ENCODE peak calls at places on chromosomes 4 and X, in ten cellular contexts. C is astrocyte of the spinal cord, Q is bronchial epithelial cell, I is MCF 10A, U is fibroblast of lung, Y is lower lobe of right lung, R is testis, D is left lung, B is choroid plexus epithelial cell, A is OCI-LY7. E is an unnamed sample.

GRCh38 chrX:129495941-129496340 is 27.3 kb downstream of the SMARCA1 start:
- DNase-seq in I (peak; percentile 10), A (no peak), B (peak; percentile 40), Q (peak; percentile 21), U (peak; percentile 26), D (no peak), R (no peak), Y (no peak), C (peak; percentile 36), E (no peak)

GRCh38 chrX:9857575-9857974 is 71.3 kb downstream of the SHROOM2 start:
- DNase-seq in B (no peak), C (no peak), I (no peak), Q (no peak), U (no peak), A (no peak), D (no peak), Y (no peak), R (no peak), E (no peak)

GRCh38 chrX:41481264-41482109 is 34.3 kb downstream of the NYX start:
- DNase-seq in I (peak; percentile 41), C (no peak), Y (no peak), R (no peak), D (no peak), U (no peak), Q (peak; percentile 8), B (no peak), A (peak; percentile 48), E (no peak)

GRCh38 chr4:110361921-110362320 is 114.0 kb upstream of the ENPEP start:
- DNase-seq in A (no peak), B (peak; percentile 98), Y (no peak), R (no peak), Q (peak; percentile 73), D (no peak), U (no peak), C (peak; percentile 95), I (peak; percentile 24), E (no peak)

GRCh38 chr4:70948665-70949284 is 44.7 kb upstream of the DCK start:
- DNase-seq in I (no peak), B (no peak), D (no peak), U (no peak), Q (no peak), R (no peak), A (no peak), Y (no peak), C (no peak), E (no peak)

GRCh38 chrX:153410888-153411254 is 401 bp upstream of the ZFP92 start:
- DNase-seq in B (no peak), Q (no peak), Y (no peak), D (no peak), R (no peak), U (no peak), I (no peak), A (no peak), C (no peak), E (no peak)

GRCh38 chr4:154577324-154577723 is 13.2 kb downstream of the FGA start:
- DNase-seq in C (no peak), Y (no peak), U (no peak), Q (no peak), D (no peak), A (no peak), B (peak; percentile 55), R (no peak), I (peak; percentile 35), E (no peak)

GRCh38 chr4:89242864-89243740 is 64.5 kb downstream of the GPRIN3 start:
- DNase-seq in B (no peak), I (no peak), C (no peak), R (no peak), A (no peak), Q (no peak), U (no peak), D (no peak), Y (no peak), E (no peak)

GRCh38 chr4:53863163-53863562 is 201.2 kb downstream of the CHIC2 start:
- DNase-seq in R (peak; percentile 55), I (no peak), C (peak; percentile 65), Q (no peak), A (no peak), Y (no peak), U (peak; percentile 86), B (peak; percentile 69), D (no peak), E (no peak)

GRCh38 chr4:7195546-7196282 is 3.4 kb downstream of the SORCS2 start:
- DNase-seq in R (peak; percentile 29), Y (no peak), U (no peak), C (peak; percentile 63), Q (no peak), B (peak; percentile 76), I (no peak), A (no peak), D (peak; percentile 6), E (no peak)

GRCh38 chr4:139645458-139645857 is 20.2 kb upstream of the MGST2 start:
- DNase-seq in Y (no peak), A (no peak), C (no peak), B (no peak), U (no peak), Q (peak; percentile 97), R (no peak), D (no peak), I (peak; percentile 58), E (no peak)

DNA sequence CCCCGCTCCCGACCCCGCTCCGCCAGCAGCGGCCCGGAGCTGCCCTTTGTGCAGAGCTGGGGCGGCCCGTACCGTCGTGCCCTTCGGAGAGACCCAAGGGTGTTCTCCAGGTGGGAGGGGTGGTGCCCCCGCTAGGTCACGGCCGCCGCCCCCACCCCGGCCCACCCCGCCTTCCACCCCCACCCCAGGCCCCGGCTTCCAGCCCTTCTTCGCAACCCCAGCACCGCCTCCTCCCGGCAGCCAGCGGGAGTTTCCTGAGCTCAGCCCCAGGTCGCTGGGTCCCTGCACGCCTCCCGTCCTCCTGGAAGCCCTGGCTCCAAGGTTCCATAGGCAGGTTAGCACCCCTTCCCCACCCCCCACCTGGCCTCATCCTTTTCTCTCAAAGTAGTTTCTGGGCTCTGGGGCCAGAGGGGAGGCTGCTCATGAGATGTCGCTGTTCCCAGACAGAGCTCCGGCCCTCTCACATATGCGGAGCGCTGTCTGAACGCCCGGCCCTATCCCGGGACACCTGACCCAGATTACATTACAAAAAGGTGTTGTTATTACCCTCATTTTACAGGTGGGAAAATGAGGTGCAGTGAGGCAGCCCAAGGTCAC is 25.2 kb upstream of the FGFR3 start:
- DNase-seq in Q (peak; percentile 41), D (peak; percentile 67), U (peak; percentile 22), I (no peak), A (peak; percentile 47), C (peak; percentile 22), R (peak; percentile 30), B (peak; percentile 37), Y (peak; percentile 82), E (peak; percentile 48)
- TF ChIP-seq CTCF in Q (peak; percentile 63), D (no peak), U (peak; percentile 33), I (no peak), A (peak; percentile 50), C (peak; percentile 51), R (no peak), B (peak; percentile 50), Y (peak; percentile 38), E (peak; percentile 47)

GRCh38 chrX:120365320-120365719 is 3.4 kb downstream of the ATP1B4 start:
- DNase-seq in Q (no peak), R (peak; percentile 62), A (peak; percentile 67), I (peak; percentile 52), Y (peak; percentile 51), U (peak; percentile 1), D (peak; percentile 32), B (peak; percentile 23), C (no peak), E (peak; percentile 13)
- TF ChIP-seq CTCF in Q (peak; percentile 60), R (peak; percentile 29), A (peak; percentile 79), I (peak; percentile 42), Y (peak; percentile 37), U (peak; percentile 23), D (no peak), B (peak; percentile 63), C (peak; percentile 53), E (peak; percentile 49)

GRCh38 chr4:38898245-38898644 is 30.6 kb downstream of the FAM114A1 start:
- DNase-seq in I (no peak), B (no peak), C (no peak), Y (no peak), D (no peak), A (no peak), U (no peak), R (no peak), Q (no peak), E (no peak)

GRCh38 chr4:38905657-38906398 is 38.2 kb downstream of the FAM114A1 start:
- DNase-seq in B (no peak), I (no peak), Q (no peak), Y (no peak), R (no peak), D (no peak), A (peak; percentile 11), C (no peak), U (no peak), E (no peak)

GRCh38 chr4:38902221-38902620 is 34.6 kb downstream of the FAM114A1 start:
- DNase-seq in I (no peak), C (no peak), Y (no peak), U (no peak), A (no peak), D (no peak), R (no peak), Q (no peak), B (no peak), E (no peak)

GRCh38 chr4:38904090-38904666 is 36.6 kb downstream of the FAM114A1 start:
- DNase-seq in I (no peak), Q (no peak), C (no peak), U (no peak), D (no peak), Y (no peak), R (no peak), B (no peak), A (no peak), E (no peak)

GRCh38 chr4:38902695-38903094 is 35.1 kb downstream of the FAM114A1 start:
- DNase-seq in R (no peak), Y (no peak), A (peak; percentile 64), I (peak; percentile 47), D (no peak), U (peak; percentile 43), B (peak; percentile 41), C (peak; percentile 40), Q (peak; percentile 43), E (no peak)
- TF ChIP-seq CTCF in R (no peak), Y (peak; percentile 34), A (peak; percentile 85), I (peak; percentile 55), D (no peak), U (no peak), B (peak; percentile 14), C (no peak), Q (peak; percentile 18), E (peak; percentile 55)

GRCh38 chrX:30483996-30484395 is 93.6 kb downstream of the TASL start:
- DNase-seq in Q (no peak), Y (no peak), U (no peak), C (no peak), B (no peak), I (no peak), R (no peak), A (no peak), D (no peak), E (no peak)

GRCh38 chrX:30488092-30488491 is 89.5 kb downstream of the TASL start:
- DNase-seq in C (no peak), B (peak; percentile 38), Y (no peak), Q (no peak), A (no peak), I (peak; percentile 21), D (no peak), U (peak; percentile 15), R (peak; percentile 17), E (no peak)

GRCh38 chrX:30493348-30493747 is 84.2 kb downstream of the TASL start:
- DNase-seq in B (no peak), Q (no peak), D (no peak), C (no peak), Y (no peak), I (no peak), A (no peak), R (no peak), U (no peak), E (no peak)

GRCh38 chrX:30489323-30489722 is 88.2 kb downstream of the TASL start:
- DNase-seq in D (no peak), B (no peak), Y (no peak), I (peak; percentile 35), A (no peak), Q (no peak), U (no peak), C (no peak), R (peak; percentile 43), E (no peak)
- TF ChIP-seq CTCF in D (no peak), B (peak; percentile 21), Y (no peak), I (no peak), A (peak; percentile 20), Q (no peak), U (no peak), C (no peak), R (no peak), E (no peak)

E was measured in progenitor cell of endocrine pancreas.